ENCODE peak calls at places on chromosome 14, in four cellular contexts. X, S, T and W are unnamed samples. For H3K27me3, the result is how much of the 10 kb centered on the place peaks cover.

GRCh38 chr14:91867316-91867988 is at the start of gene TC2N:
- DNase-seq in S (no peak), X (no peak), T (no peak), W (no peak)

GRCh38 chr14:26415618-26416123 is 182.2 kb downstream of the NOVA1 start:
- DNase-seq in S (no peak), T (no peak), X (no peak), W (no peak)

GRCh38 chr14:32711103-32711680 is 227.5 kb upstream of the NPAS3 start:
- DNase-seq in T (peak), S (peak), X (peak), W (no peak)

GRCh38 chr14:34685819-34686428 is 28.5 kb downstream of the CFL2 start:
- DNase-seq in X (no peak), S (no peak), T (no peak), W (no peak)

GRCh38 chr14:57209561-57209960 is 59.1 kb downstream of the EXOC5 start:
- DNase-seq in T (no peak), X (no peak), S (no peak), W (no peak)

GRCh38 chr14:55303646-55304277 is 32.5 kb downstream of the FBXO34 start:
- DNase-seq in X (no peak), T (no peak), S (no peak), W (no peak)

GRCh38 chr14:68662395-68662794 is 130.5 kb downstream of the ZFP36L1 start:
- DNase-seq in S (no peak), X (no peak), T (no peak), W (no peak)

GRCh38 chr14:32203928-32204357 is 874 bp upstream of the RNU6-8 start:
- DNase-seq in S (peak), T (peak), X (no peak), W (no peak)

GRCh38 chr14:92906823-92907222 is 16.1 kb upstream of the CHGA start:
- DNase-seq in T (peak), S (peak), X (no peak), W (no peak)

GRCh38 chr14:51283402-51283825 is 43.4 kb downstream of the TMX1 start:
- DNase-seq in T (peak), X (peak), S (peak), W (no peak)

GRCh38 chr14:25887251-25887908 is 710.5 kb downstream of the NOVA1 start:
- DNase-seq in X (no peak), S (no peak), T (no peak), W (no peak)

GRCh38 chr14:74014299-74014698 is 4.8 kb downstream of the ENTPD5 start:
- DNase-seq in S (no peak), X (no peak), T (peak), W (no peak)

GRCh38 chr14:74048291-74048690 is 29.1 kb downstream of the BBOF1 start:
- DNase-seq in T (no peak), X (peak), S (no peak), W (no peak)

GRCh38 chr14:24071144-24071697 is at the start of gene CPNE6:
- DNase-seq in T (no peak), S (no peak), X (no peak), W (no peak)

GRCh38 chr14:74846968-74847549 is 28.9 kb downstream of the PROX2 start:
- DNase-seq in T (no peak), S (no peak), X (no peak), W (no peak)

GRCh38 chr14:49051328-49052060 is 534.7 kb downstream of the RPS29 start:
- DNase-seq in X (no peak), T (no peak), S (no peak), W (no peak)

DNA sequence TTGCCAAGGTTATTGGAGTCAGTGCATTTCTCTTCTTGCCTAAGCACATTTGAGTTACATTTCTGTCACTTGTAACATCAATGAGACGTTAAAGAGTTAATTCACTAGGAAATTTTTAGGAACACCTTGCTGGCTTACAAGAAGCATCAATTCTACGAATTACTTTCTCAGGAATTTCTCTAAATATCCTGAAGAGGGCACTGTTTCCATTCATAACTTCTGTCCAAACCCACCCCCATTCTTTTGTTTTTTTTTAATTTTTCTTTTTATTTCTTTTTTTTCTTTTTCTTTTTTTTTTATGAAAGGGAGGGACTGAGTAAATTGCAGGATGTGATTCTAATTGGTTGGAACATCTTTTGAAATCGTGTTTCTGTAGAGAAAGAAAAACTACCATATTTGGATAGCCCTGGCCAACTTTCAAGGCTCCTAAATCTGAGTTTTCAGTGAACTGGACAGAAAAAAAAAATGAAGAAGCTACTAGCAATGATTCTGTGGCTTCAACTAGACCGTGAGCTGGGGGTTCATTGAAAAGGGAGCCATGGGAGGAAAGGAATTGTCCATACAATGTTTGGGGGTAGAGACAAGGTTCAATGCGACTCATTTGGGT is 285.3 kb downstream of the DAD1 start:
- DNase-seq in T (no peak), S (peak), X (peak), W (no peak)
- TF ChIP-seq FOXM1 in T (no peak), S (no peak), X (no peak), W (no peak)

DNA sequence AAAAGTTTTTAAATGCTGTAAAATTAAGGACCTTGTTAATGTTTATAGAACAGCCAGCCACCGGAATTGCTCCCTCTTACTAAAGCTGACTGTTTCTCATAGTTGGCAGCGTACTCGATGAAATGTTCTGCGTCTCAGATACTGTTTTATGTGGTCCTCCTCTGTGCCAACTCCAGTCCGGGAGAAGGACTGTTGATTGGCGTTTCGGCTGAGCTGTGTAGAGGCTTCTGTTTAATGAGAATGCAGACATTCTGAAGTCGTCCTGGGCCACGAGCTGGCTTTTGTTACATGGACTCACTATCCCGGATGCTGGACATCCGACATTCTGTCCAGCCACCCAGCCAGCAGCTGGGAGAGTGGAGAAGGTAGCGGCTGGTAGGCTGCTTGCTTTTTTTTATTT is 75.4 kb downstream of the WDR20 start:
- DNase-seq in T (no peak), S (no peak), X (no peak), W (no peak)
- H3K27me3 ChIP-seq in T (under half), S (under half), X (under half), W (under half)

GRCh38 chr14:64337901-64338615 is 43.9 kb upstream of the ESR2 start:
- DNase-seq in X (peak), S (peak), T (peak), W (no peak)
- TF ChIP-seq SIN3A in X (no peak), S (peak), T (peak), W (no peak)

GRCh38 chr14:100717371-100717770 is 9.3 kb upstream of the DLK1 start:
- DNase-seq in S (no peak), T (no peak), X (no peak), W (no peak)

GRCh38 chr14:100713720-100714119 is 13.0 kb upstream of the DLK1 start:
- DNase-seq in T (no peak), X (no peak), S (no peak), W (no peak)

GRCh38 chr14:100714205-100714781 is 12.4 kb upstream of the DLK1 start:
- DNase-seq in S (no peak), X (peak), T (no peak), W (no peak)

GRCh38 chr14:100715332-100715731 is 11.4 kb upstream of the DLK1 start:
- DNase-seq in X (no peak), S (no peak), T (no peak), W (no peak)

DNA sequence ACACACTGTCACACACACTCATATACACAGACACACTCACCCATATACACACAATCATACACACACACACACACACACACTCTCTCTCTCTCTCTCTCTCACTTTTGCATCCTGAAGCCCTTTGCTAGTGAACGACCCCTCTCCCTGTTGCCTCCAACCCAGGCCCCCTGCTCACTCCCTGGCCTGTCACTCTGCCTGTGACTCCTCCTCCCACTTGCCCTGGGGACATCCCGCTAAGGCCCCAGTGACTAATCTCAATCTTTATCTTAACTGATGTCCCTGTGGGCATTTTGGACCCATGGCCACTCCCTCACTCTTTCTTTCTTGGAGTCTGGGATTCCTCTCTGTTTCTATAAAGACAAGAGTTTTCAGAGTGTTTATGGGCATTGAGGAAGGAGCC is 10.9 kb upstream of the DLK1 start:
- DNase-seq in T (no peak), S (no peak), X (no peak), W (no peak)
- TF ChIP-seq FOXM1 in T (no peak), S (no peak), X (no peak), W (no peak)

DNA sequence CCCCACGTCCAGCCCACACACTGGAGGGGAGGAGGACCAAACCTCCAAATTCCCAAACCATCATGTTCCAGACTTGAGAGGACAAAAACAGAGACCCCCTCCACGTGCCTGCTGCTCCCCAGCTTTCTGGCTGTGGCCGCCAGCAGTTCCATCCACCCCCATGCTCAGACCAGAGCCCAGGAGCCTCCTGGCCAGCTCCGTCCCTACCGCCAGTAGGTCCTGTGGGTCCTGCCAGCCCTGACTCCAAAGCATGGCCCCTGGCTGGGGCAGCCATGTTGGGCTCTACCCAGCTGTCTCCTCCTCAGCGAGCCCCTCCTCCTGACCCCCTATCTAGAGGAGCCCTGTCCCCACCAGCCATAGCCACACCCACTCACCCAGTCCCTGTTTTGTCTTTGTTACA is 227.3 kb upstream of the RTL1 start:
- DNase-seq in T (no peak), X (no peak), S (peak), W (no peak)
- H3K27me3 ChIP-seq in T (under half), X (under half), S (under half), W (under half)

GRCh38 chr14:90060312-90060964 is 1.4 kb upstream of the KCNK13 start:
- DNase-seq in T (peak), S (peak), X (peak), W (no peak)
- TF ChIP-seq SIN3A in T (no peak), S (no peak), X (no peak), W (no peak)

GRCh38 chr14:53525608-53526007 is 372.5 kb upstream of the DDHD1 start:
- DNase-seq in X (no peak), S (no peak), T (no peak), W (no peak)
- TF ChIP-seq FOXM1 in X (no peak), S (no peak), T (no peak), W (no peak)